ENCODE peak calls at places on chromosome 15, in four cellular contexts. T, C, Y and D are unnamed samples.

GRCh38 chr15:89647191-89647851 is 7.9 kb downstream of the KIF7 start:
- DNase-seq in T (peak; percentile 86), Y (peak; percentile 86), C (peak; percentile 39), D (peak; percentile 66)

GRCh38 chr15:48602358-48603122 is 43.0 kb downstream of the FBN1 start:
- DNase-seq in C (no peak), T (no peak), Y (no peak), D (no peak)

GRCh38 chr15:66703540-66703941 is 1.5 kb downstream of the SMAD6 start:
- DNase-seq in C (no peak), Y (peak; percentile 52), T (peak; percentile 46), D (peak; percentile 69)

GRCh38 chr15:77474987-77475385 is 54.3 kb downstream of the HMG20A start:
- DNase-seq in C (no peak), T (no peak), Y (no peak), D (no peak)

GRCh38 chr15:73002509-73002908 is 49.8 kb upstream of the NEO1 start:
- DNase-seq in C (no peak), T (no peak), Y (no peak), D (no peak)

GRCh38 chr15:37824717-37825382 is 109.6 kb upstream of the TMCO5A start:
- DNase-seq in T (no peak), C (no peak), Y (no peak), D (no peak)

GRCh38 chr15:67543348-67543718 is 830 bp downstream of the MAP2K5 start:
- DNase-seq in T (peak; percentile 36), C (no peak), Y (no peak), D (no peak)

GRCh38 chr15:28943146-28943545 is 57.4 kb downstream of the APBA2 start:
- DNase-seq in C (no peak), T (no peak), Y (peak; percentile 7), D (peak; percentile 5)

GRCh38 chr15:57297163-57297593 is 79.1 kb upstream of the CGNL1 start:
- DNase-seq in Y (no peak), T (no peak), C (no peak), D (no peak)

GRCh38 chr15:90675464-90675863 is 41.7 kb upstream of the BLM start:
- DNase-seq in Y (no peak), C (no peak), T (no peak), D (no peak)

GRCh38 chr15:92519709-92520108 is 126.0 kb downstream of the ST8SIA2 start:
- DNase-seq in C (no peak), T (no peak), Y (no peak), D (no peak)

GRCh38 chr15:43292375-43293078 is 25.8 kb upstream of the TGM5 start:
- DNase-seq in C (no peak), T (no peak), Y (no peak), D (no peak)

GRCh38 chr15:39756806-39757522 is 25.7 kb downstream of the FSIP1 start:
- DNase-seq in C (no peak), Y (no peak), T (no peak), D (no peak)

GRCh38 chr15:30922469-30923311 is 19.0 kb downstream of the FAN1 start:
- DNase-seq in Y (peak; percentile 51), T (peak; percentile 43), C (peak; percentile 71), D (no peak)

GRCh38 chr15:101100593-101101442 is 151.0 kb downstream of the CHSY1 start:
- DNase-seq in Y (no peak), C (no peak), T (no peak), D (peak; percentile 8)

GRCh38 chr15:31207246-31207645 is 105.7 kb upstream of the TRPM1 start:
- DNase-seq in C (no peak), Y (no peak), T (no peak), D (no peak)

GRCh38 chr15:90154861-90155626 is 46.1 kb upstream of the SEMA4B start:
- DNase-seq in Y (no peak), T (peak; percentile 48), C (no peak), D (no peak)

GRCh38 chr15:62533687-62534086 is 368.6 kb upstream of the C2CD4B start:
- DNase-seq in Y (no peak), C (no peak), T (no peak), D (no peak)

GRCh38 chr15:90087454-90088154 is 14.7 kb downstream of the IDH2 start:
- DNase-seq in C (no peak), T (peak; percentile 26), Y (no peak), D (peak; percentile 55)

GRCh38 chr15:68053701-68053996 is 466 bp upstream of the PIAS1 start:
- DNase-seq in T (no peak), Y (no peak), C (no peak), D (no peak)

DNA sequence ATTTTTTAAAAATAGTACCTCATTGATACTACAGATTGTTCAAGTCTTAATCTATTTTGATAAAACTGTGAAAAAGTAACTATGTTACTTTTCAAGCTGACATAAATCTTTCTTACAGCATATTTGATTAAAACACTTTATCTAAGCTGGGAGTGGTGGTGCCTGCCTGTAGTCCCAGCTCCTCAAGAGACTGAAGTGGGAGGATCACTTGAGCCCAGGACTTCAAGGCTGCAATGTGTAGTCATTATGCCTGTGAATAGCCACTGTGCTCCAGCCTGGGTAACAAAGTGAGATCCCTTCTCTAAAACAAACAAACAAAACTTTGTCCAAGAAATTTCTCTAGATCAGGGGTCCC is 59.6 kb upstream of the NEDD4 start:
- DNase-seq in Y (no peak), C (no peak), T (no peak), D (no peak)
- TF ChIP-seq CTCF in Y (no peak), C (no peak), T (no peak), D (no peak)

GRCh38 chr15:33009026-33009425 is 185.5 kb downstream of the FMN1 start:
- DNase-seq in T (no peak), C (no peak), Y (no peak), D (no peak)

GRCh38 chr15:33005582-33005981 is 188.9 kb downstream of the FMN1 start:
- DNase-seq in Y (no peak), T (no peak), C (no peak), D (no peak)

GRCh38 chr15:33009603-33010002 is 184.9 kb downstream of the FMN1 start:
- DNase-seq in T (no peak), Y (no peak), C (no peak), D (no peak)

GRCh38 chr15:33008284-33009011 is 186.1 kb downstream of the FMN1 start:
- DNase-seq in C (no peak), Y (no peak), T (no peak), D (no peak)

DNA sequence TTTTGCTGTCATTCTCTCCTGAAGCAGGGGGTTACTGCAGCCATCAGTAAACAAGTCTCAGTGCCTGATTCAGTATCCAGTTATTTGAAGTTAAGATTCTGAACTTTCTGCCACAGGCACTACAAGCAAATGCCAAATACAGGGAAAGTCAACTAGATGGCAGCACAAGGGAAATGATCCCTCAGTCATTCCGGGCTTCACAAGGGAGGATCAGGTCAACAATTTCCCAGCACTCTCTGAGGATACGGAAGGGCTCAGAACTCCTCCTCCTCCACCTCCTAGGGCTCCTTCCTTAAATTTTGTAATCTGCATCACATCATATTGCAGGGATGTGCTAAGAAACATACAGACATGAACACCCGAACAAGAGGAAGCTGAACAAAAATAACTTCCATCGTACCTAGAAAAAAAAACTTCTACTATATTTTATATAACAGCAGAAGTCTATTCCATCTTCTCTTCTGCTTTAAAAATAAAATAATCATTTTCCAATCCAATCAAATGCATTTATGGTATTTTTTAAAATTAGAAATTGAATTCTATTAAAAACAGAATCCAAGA is 187.1 kb downstream of the FMN1 start:
- DNase-seq in C (no peak), T (no peak), Y (no peak), D (no peak)
- H3K4me1 ChIP-seq in C (peaks cover 3% of the 10 kb centered on the region), T (no peaks in the 10 kb centered on the region), Y (no peaks in the 10 kb centered on the region), D (no peaks in the 10 kb centered on the region)

DNA sequence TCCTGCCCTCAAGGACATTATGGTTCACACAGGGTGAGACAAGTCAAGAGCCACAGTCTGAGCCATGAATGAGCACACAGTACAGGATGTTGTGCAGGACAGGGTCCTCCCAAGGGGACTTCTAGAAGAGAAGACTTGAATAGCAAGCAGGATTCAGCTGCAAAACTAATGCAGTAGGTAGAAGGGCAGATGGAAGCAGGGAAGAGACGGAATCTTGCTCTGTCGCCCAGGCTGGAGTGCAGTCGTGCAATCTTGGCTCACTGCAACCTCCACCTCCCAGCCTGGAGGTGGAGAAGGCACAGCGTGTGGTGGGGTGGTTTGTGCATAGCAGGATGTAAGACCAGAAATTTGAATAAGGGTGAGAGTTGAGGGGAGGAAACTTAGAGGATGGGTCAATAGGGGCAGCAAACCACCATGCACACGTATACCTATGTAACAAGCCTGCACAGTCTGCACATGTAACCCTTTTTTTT is 8.0 kb downstream of the BCL2L10 start:
- DNase-seq in Y (no peak), T (no peak), C (no peak), D (no peak)
- TF ChIP-seq EP300 in Y (no peak), T (no peak), C (no peak), D (no peak)

DNA sequence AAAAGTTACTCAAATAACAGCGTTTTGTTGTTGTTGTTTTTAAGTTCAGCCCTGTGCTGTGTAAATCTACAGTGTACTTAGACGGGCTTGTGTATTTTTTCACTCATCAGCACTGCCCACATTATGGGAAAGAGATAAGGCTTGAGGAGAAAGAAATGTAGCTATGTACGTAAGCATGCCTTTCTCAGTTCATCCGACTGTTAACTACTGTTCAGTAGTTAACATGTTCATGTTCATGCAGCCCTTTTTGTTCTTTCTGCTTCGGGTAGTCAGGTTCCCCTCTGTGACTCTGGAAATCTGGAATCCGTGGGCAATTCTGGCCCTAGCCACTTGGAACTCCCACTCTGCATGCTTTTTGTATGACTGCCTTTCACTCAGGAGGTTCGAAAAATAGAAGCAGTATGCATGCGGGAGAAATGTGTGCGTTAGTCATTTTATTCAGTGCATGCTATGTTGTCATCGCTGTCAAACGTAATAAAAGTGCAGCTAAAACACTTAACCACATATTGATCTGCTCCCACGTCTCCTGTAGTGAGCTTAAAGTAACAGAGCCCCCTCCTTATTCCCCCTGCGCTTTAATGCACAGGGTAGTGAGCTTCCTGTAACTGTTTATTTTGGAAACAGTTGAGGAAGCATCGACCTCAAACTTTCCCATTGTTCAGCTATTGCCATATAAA is 283.1 kb upstream of the NR2F2 start:
- DNase-seq in Y (no peak), T (no peak), C (no peak), D (no peak)
- TF ChIP-seq CTCF in Y (no peak), T (no peak), C (no peak), D (no peak)

GRCh38 chr15:59812185-59812870 is 123.2 kb upstream of the BNIP2 start:
- DNase-seq in T (no peak), C (no peak), Y (no peak), D (no peak)
- H3K4me1 ChIP-seq in T (no peaks in the 10 kb centered on the region), C (peaks cover 2% of the 10 kb centered on the region), Y (no peaks in the 10 kb centered on the region), D (no peaks in the 10 kb centered on the region)